ENCODE peak calls at places on chromosome 20, in seven cellular contexts. One of them, this sample, is unnamed. For H3K4me1, the result is how much of the 10 kb centered on the place peaks cover.

GRCh38 chr20:62349537-62350097 is 17.5 kb downstream of the LAMA5 start:
- DNase-seq in SJSA1: no peak
- DNase-seq in CD8-positive, alpha-beta T cell: no peak
- DNase-seq in GM23248: peak
- DNase-seq in colonic mucosa: no peak
- DNase-seq in endodermal cell: no peak
- DNase-seq in PC-3: no peak
- DNase-seq in this sample: no peak

GRCh38 chr20:38932457-38933120 is 6.4 kb downstream of the FAM83D start:
- DNase-seq in CD8-positive, alpha-beta T cell: no peak
- DNase-seq in colonic mucosa: no peak
- DNase-seq in PC-3: no peak
- DNase-seq in GM23248: peak
- DNase-seq in SJSA1: no peak
- DNase-seq in endodermal cell: no peak
- DNase-seq in this sample: no peak

GRCh38 chr20:33474097-33474846 is 15.6 kb upstream of the CBFA2T2 start:
- DNase-seq in CD8-positive, alpha-beta T cell: no peak
- DNase-seq in colonic mucosa: peak
- DNase-seq in SJSA1: no peak
- DNase-seq in endodermal cell: no peak
- DNase-seq in GM23248: no peak
- DNase-seq in PC-3: no peak
- DNase-seq in this sample: no peak

GRCh38 chr20:25052255-25053206 is 5.4 kb downstream of the ACSS1 start:
- DNase-seq in GM23248: peak
- DNase-seq in SJSA1: no peak
- DNase-seq in CD8-positive, alpha-beta T cell: no peak
- DNase-seq in PC-3: no peak
- DNase-seq in endodermal cell: peak
- DNase-seq in colonic mucosa: no peak
- DNase-seq in this sample: no peak

GRCh38 chr20:46625875-46626373 is 25.3 kb downstream of the SLC13A3 start:
- DNase-seq in colonic mucosa: no peak
- DNase-seq in endodermal cell: no peak
- DNase-seq in PC-3: no peak
- DNase-seq in CD8-positive, alpha-beta T cell: no peak
- DNase-seq in GM23248: no peak
- DNase-seq in SJSA1: no peak
- DNase-seq in this sample: no peak

GRCh38 chr20:3661060-3661820 is 2.0 kb downstream of the GFRA4 start:
- DNase-seq in GM23248: peak
- DNase-seq in PC-3: no peak
- DNase-seq in endodermal cell: peak
- DNase-seq in SJSA1: no peak
- DNase-seq in CD8-positive, alpha-beta T cell: no peak
- DNase-seq in colonic mucosa: no peak
- DNase-seq in this sample: no peak

GRCh38 chr20:4573564-4574355 is 147.9 kb upstream of the PRND start:
- DNase-seq in colonic mucosa: no peak
- DNase-seq in PC-3: peak
- DNase-seq in SJSA1: peak
- DNase-seq in GM23248: peak
- DNase-seq in endodermal cell: no peak
- DNase-seq in CD8-positive, alpha-beta T cell: no peak
- DNase-seq in this sample: no peak

GRCh38 chr20:45970646-45971424 is 1.2 kb downstream of the ZNF335 start:
- DNase-seq in PC-3: no peak
- DNase-seq in endodermal cell: peak
- DNase-seq in SJSA1: no peak
- DNase-seq in GM23248: peak
- DNase-seq in colonic mucosa: no peak
- DNase-seq in CD8-positive, alpha-beta T cell: no peak
- DNase-seq in this sample: no peak

GRCh38 chr20:9515761-9516657 is 1.6 kb downstream of the LAMP5 start:
- DNase-seq in endodermal cell: peak
- DNase-seq in PC-3: peak
- DNase-seq in SJSA1: no peak
- DNase-seq in colonic mucosa: no peak
- DNase-seq in GM23248: no peak
- DNase-seq in CD8-positive, alpha-beta T cell: no peak
- DNase-seq in this sample: no peak

GRCh38 chr20:3721912-3722311 is 9.5 kb upstream of the SIGLEC1 start:
- DNase-seq in CD8-positive, alpha-beta T cell: no peak
- DNase-seq in SJSA1: no peak
- DNase-seq in colonic mucosa: no peak
- DNase-seq in PC-3: no peak
- DNase-seq in endodermal cell: no peak
- DNase-seq in GM23248: no peak
- DNase-seq in this sample: no peak

GRCh38 chr20:59630526-59630925 is 26.2 kb downstream of the PHACTR3 start:
- DNase-seq in GM23248: no peak
- DNase-seq in endodermal cell: no peak
- DNase-seq in colonic mucosa: no peak
- DNase-seq in SJSA1: no peak
- DNase-seq in CD8-positive, alpha-beta T cell: no peak
- DNase-seq in PC-3: no peak
- DNase-seq in this sample: no peak

GRCh38 chr20:38217791-38218565 is 42.6 kb downstream of the KIAA1755 start:
- DNase-seq in GM23248: peak
- DNase-seq in PC-3: peak
- DNase-seq in colonic mucosa: no peak
- DNase-seq in endodermal cell: peak
- DNase-seq in CD8-positive, alpha-beta T cell: no peak
- DNase-seq in SJSA1: peak
- DNase-seq in this sample: no peak

GRCh38 chr20:59676877-59677140 is 72.5 kb downstream of the PHACTR3 start:
- DNase-seq in GM23248: no peak
- DNase-seq in endodermal cell: no peak
- DNase-seq in CD8-positive, alpha-beta T cell: no peak
- DNase-seq in SJSA1: peak
- DNase-seq in PC-3: no peak
- DNase-seq in colonic mucosa: no peak
- DNase-seq in this sample: no peak

GRCh38 chr20:61719691-61720347 is 345.9 kb downstream of the TAF4 start:
- DNase-seq in CD8-positive, alpha-beta T cell: peak
- DNase-seq in PC-3: no peak
- DNase-seq in colonic mucosa: no peak
- DNase-seq in GM23248: no peak
- DNase-seq in SJSA1: no peak
- DNase-seq in endodermal cell: no peak
- DNase-seq in this sample: no peak

DNA sequence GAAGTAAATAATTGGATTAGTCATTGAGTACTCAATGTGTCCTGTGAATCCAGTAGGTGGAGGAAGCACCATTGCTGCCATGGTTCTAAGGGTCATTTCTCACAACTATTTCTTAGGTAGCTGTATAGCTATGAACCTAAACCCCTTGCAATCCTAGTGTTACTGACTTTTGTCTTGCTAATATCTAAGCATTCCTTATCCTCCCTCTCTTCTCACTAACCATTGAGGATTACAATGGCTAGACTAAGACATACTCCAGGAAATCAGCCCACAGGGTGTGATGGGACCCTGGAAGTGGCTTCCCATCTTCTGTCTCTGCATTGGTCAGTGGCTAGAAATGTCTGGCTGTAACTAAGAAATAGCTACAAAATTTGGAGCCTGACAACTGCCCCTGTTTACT is 27.3 kb upstream of the FOXA2 start:
- DNase-seq in GM23248: no peak
- DNase-seq in endodermal cell: no peak
- DNase-seq in SJSA1: no peak
- DNase-seq in PC-3: no peak
- DNase-seq in colonic mucosa: no peak
- DNase-seq in CD8-positive, alpha-beta T cell: no peak
- DNase-seq in this sample: no peak
- H3K4me1 ChIP-seq in GM23248: under half
- H3K4me1 ChIP-seq in endodermal cell: under half
- H3K4me1 ChIP-seq in SJSA1: under half
- H3K4me1 ChIP-seq in PC-3: under half
- H3K4me1 ChIP-seq in colonic mucosa: under half
- H3K4me1 ChIP-seq in CD8-positive, alpha-beta T cell: under half
- H3K4me1 ChIP-seq in this sample: under half

DNA sequence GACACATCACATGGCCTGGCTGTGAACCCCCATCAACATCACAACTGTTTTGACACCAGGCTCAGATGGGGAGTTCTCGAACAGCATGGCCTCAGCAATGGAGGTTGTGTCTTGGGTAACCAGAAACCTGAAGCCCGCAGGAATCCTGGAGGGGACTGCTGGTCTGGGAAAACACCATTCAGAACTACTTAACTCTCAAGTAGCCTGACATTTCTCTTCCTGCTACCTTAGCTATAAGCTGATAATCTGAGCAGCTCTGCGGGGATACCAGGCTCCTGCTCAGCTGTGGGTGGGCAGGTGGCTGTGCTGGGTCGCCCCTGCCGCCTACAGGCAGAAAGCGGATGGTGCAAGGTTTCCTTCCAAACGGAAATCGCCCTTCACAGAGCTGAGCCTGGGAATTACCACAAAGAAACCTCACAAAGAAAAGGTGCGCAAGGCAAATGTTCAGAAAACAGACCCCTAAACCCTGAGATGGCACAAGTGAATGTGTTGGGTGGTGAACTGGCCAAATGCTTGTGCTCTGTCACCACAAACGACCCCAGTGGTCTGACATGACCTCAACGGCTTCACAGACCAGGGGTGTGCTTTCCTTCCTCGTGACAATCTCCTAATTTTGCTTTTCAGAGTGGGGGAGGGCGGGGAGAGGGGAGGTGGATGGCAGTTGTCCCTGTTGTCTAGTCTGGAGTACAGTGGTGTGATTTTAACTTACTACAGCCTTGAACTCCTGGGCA is 29.5 kb downstream of the SNX5 start:
- DNase-seq in CD8-positive, alpha-beta T cell: peak
- DNase-seq in GM23248: peak
- DNase-seq in colonic mucosa: peak
- DNase-seq in SJSA1: peak
- DNase-seq in endodermal cell: peak
- DNase-seq in PC-3: peak
- DNase-seq in this sample: no peak
- H3K4me3 ChIP-seq in CD8-positive, alpha-beta T cell: no peak
- H3K4me3 ChIP-seq in GM23248: no peak
- H3K4me3 ChIP-seq in colonic mucosa: no peak
- H3K4me3 ChIP-seq in SJSA1: no peak
- H3K4me3 ChIP-seq in endodermal cell: no peak
- H3K4me3 ChIP-seq in PC-3: no peak
- H3K4me3 ChIP-seq in this sample: no peak

GRCh38 chr20:17871861-17872260 is 96.7 kb downstream of the SNX5 start:
- DNase-seq in GM23248: peak
- DNase-seq in SJSA1: no peak
- DNase-seq in CD8-positive, alpha-beta T cell: no peak
- DNase-seq in PC-3: no peak
- DNase-seq in colonic mucosa: no peak
- DNase-seq in endodermal cell: no peak
- DNase-seq in this sample: no peak

GRCh38 chr20:17872920-17873319 is 95.7 kb downstream of the SNX5 start:
- DNase-seq in CD8-positive, alpha-beta T cell: no peak
- DNase-seq in colonic mucosa: no peak
- DNase-seq in GM23248: peak
- DNase-seq in endodermal cell: no peak
- DNase-seq in SJSA1: no peak
- DNase-seq in PC-3: no peak
- DNase-seq in this sample: no peak

GRCh38 chr20:17871181-17871580 is 97.4 kb downstream of the SNX5 start:
- DNase-seq in CD8-positive, alpha-beta T cell: no peak
- DNase-seq in endodermal cell: no peak
- DNase-seq in GM23248: peak
- DNase-seq in colonic mucosa: no peak
- DNase-seq in SJSA1: no peak
- DNase-seq in PC-3: no peak
- DNase-seq in this sample: no peak

GRCh38 chr20:17873410-17874270 is 95.0 kb downstream of the SNX5 start:
- DNase-seq in colonic mucosa: peak
- DNase-seq in SJSA1: peak
- DNase-seq in CD8-positive, alpha-beta T cell: no peak
- DNase-seq in endodermal cell: peak
- DNase-seq in GM23248: peak
- DNase-seq in PC-3: peak
- DNase-seq in this sample: no peak

DNA sequence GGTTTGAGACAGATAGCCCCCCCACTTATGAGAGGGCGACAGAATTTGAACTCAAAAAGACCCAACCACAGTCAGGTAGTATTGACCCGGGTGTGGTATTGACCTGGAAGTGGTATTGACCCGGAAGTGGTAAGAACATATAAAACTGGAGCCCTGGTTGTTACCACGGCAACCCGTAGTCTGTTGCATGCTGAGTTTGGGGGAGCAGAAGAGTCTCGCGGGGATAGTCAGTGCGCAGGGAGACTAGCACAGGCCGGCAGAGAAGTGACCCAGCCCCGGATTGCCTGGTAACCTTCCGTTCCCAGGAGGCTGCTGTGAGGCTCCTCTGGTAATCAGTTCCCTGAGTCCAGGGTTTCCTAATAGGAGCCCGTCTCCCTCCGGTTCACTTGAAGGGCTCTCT is 96.2 kb downstream of the SNX5 start:
- DNase-seq in colonic mucosa: no peak
- DNase-seq in GM23248: no peak
- DNase-seq in CD8-positive, alpha-beta T cell: no peak
- DNase-seq in endodermal cell: peak
- DNase-seq in PC-3: no peak
- DNase-seq in SJSA1: no peak
- DNase-seq in this sample: no peak
- H3K27ac ChIP-seq in colonic mucosa: no peak
- H3K27ac ChIP-seq in GM23248: no peak
- H3K27ac ChIP-seq in CD8-positive, alpha-beta T cell: no peak
- H3K27ac ChIP-seq in endodermal cell: no peak
- H3K27ac ChIP-seq in PC-3: no peak
- H3K27ac ChIP-seq in SJSA1: no peak
- H3K27ac ChIP-seq in this sample: peak

DNA sequence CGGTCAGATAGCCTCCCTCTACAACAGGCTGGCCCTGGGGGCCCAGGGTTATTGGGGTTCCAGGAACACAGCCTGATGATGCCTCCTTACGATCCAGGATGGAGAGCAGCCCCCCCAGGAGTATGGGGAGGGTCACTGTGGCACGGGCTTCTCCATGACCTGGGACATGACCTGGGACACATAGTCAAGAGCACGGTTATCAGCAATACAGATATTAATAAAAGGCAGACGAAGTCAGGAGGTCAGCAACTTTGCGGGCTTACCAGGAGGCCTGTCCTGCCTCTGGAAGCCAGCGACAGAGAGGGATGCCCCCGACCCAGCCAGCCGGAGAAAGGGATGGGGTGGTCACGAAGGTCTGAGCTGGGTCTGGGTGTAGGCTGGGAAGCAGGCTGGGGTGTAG is 795 bp downstream of the MMP24OS start:
- DNase-seq in SJSA1: no peak
- DNase-seq in GM23248: no peak
- DNase-seq in PC-3: no peak
- DNase-seq in colonic mucosa: no peak
- DNase-seq in endodermal cell: no peak
- DNase-seq in CD8-positive, alpha-beta T cell: no peak
- DNase-seq in this sample: no peak
- H3K4me1 ChIP-seq in SJSA1: under half
- H3K4me1 ChIP-seq in GM23248: under half
- H3K4me1 ChIP-seq in PC-3: under half
- H3K4me1 ChIP-seq in colonic mucosa: under half
- H3K4me1 ChIP-seq in endodermal cell: under half
- H3K4me1 ChIP-seq in CD8-positive, alpha-beta T cell: under half
- H3K4me1 ChIP-seq in this sample: under half